ENCODE peak calls at places on chromosomes 5 and 9, in nine cellular contexts. One of them, this sample, is unnamed.

GRCh38 chr9:133959966-133960567 is 32.1 kb downstream of the VAV2 start:
- DNase-seq in H9: no peak
- DNase-seq in gastrocnemius medialis: no peak
- DNase-seq in heart right ventricle: no peak
- DNase-seq in thyroid gland: no peak
- DNase-seq in suprapubic skin: no peak
- DNase-seq in HCT116: no peak
- DNase-seq in mesendoderm: no peak
- DNase-seq in psoas muscle: peak; percentile 28
- DNase-seq in this sample: no peak

GRCh38 chr5:115375922-115376321 is 79.5 kb upstream of the CCDC112 start:
- DNase-seq in H9: no peak
- DNase-seq in gastrocnemius medialis: peak; percentile 91
- DNase-seq in heart right ventricle: peak; percentile 38
- DNase-seq in thyroid gland: no peak
- DNase-seq in suprapubic skin: no peak
- DNase-seq in HCT116: no peak
- DNase-seq in mesendoderm: no peak
- DNase-seq in psoas muscle: peak; percentile 79
- DNase-seq in this sample: no peak

GRCh38 chr9:5800969-5801738 is 31.8 kb downstream of the ERMP1 start:
- DNase-seq in H9: no peak
- DNase-seq in gastrocnemius medialis: no peak
- DNase-seq in heart right ventricle: no peak
- DNase-seq in thyroid gland: peak; percentile 32
- DNase-seq in suprapubic skin: no peak
- DNase-seq in HCT116: no peak
- DNase-seq in mesendoderm: peak; percentile 10
- DNase-seq in psoas muscle: no peak
- DNase-seq in this sample: no peak

GRCh38 chr5:179866241-179867078 is 7.8 kb upstream of the MRNIP start:
- DNase-seq in H9: no peak
- DNase-seq in gastrocnemius medialis: no peak
- DNase-seq in heart right ventricle: no peak
- DNase-seq in thyroid gland: no peak
- DNase-seq in suprapubic skin: peak; percentile 29
- DNase-seq in HCT116: no peak
- DNase-seq in mesendoderm: no peak
- DNase-seq in psoas muscle: no peak
- DNase-seq in this sample: no peak

GRCh38 chr5:5159282-5160108 is 19.4 kb downstream of the ADAMTS16 start:
- DNase-seq in H9: no peak
- DNase-seq in gastrocnemius medialis: no peak
- DNase-seq in heart right ventricle: no peak
- DNase-seq in thyroid gland: no peak
- DNase-seq in suprapubic skin: no peak
- DNase-seq in HCT116: no peak
- DNase-seq in mesendoderm: no peak
- DNase-seq in psoas muscle: no peak
- DNase-seq in this sample: no peak

GRCh38 chr5:133460172-133460758 is 152.1 kb downstream of the FSTL4 start:
- DNase-seq in H9: peak; percentile 79
- DNase-seq in gastrocnemius medialis: no peak
- DNase-seq in heart right ventricle: no peak
- DNase-seq in thyroid gland: no peak
- DNase-seq in suprapubic skin: no peak
- DNase-seq in HCT116: peak; percentile 19
- DNase-seq in mesendoderm: peak; percentile 57
- DNase-seq in psoas muscle: no peak
- DNase-seq in this sample: no peak

GRCh38 chr5:103523319-103523718 is 39.3 kb downstream of the NUDT12 start:
- DNase-seq in H9: no peak
- DNase-seq in gastrocnemius medialis: no peak
- DNase-seq in heart right ventricle: no peak
- DNase-seq in thyroid gland: no peak
- DNase-seq in suprapubic skin: no peak
- DNase-seq in HCT116: no peak
- DNase-seq in mesendoderm: no peak
- DNase-seq in psoas muscle: no peak
- DNase-seq in this sample: no peak

GRCh38 chr5:171888051-171888481 is 102.4 kb downstream of the SMIM23 start:
- DNase-seq in H9: no peak
- DNase-seq in gastrocnemius medialis: no peak
- DNase-seq in heart right ventricle: peak; percentile 19
- DNase-seq in thyroid gland: no peak
- DNase-seq in suprapubic skin: no peak
- DNase-seq in HCT116: no peak
- DNase-seq in mesendoderm: no peak
- DNase-seq in psoas muscle: no peak
- DNase-seq in this sample: no peak

GRCh38 chr5:149126898-149127297 is 14.4 kb upstream of the ABLIM3 start:
- DNase-seq in H9: no peak
- DNase-seq in gastrocnemius medialis: no peak
- DNase-seq in heart right ventricle: no peak
- DNase-seq in thyroid gland: no peak
- DNase-seq in suprapubic skin: no peak
- DNase-seq in HCT116: no peak
- DNase-seq in mesendoderm: no peak
- DNase-seq in psoas muscle: no peak
- DNase-seq in this sample: no peak

GRCh38 chr5:111781200-111781599 is 24.2 kb upstream of the NREP start:
- DNase-seq in H9: no peak
- DNase-seq in gastrocnemius medialis: peak; percentile 29
- DNase-seq in heart right ventricle: peak; percentile 49
- DNase-seq in thyroid gland: peak; percentile 10
- DNase-seq in suprapubic skin: peak; percentile 62
- DNase-seq in HCT116: no peak
- DNase-seq in mesendoderm: no peak
- DNase-seq in psoas muscle: peak; percentile 54
- DNase-seq in this sample: no peak

GRCh38 chr9:22383720-22384119 is 62.9 kb upstream of the DMRTA1 start:
- DNase-seq in H9: no peak
- DNase-seq in gastrocnemius medialis: no peak
- DNase-seq in heart right ventricle: no peak
- DNase-seq in thyroid gland: no peak
- DNase-seq in suprapubic skin: no peak
- DNase-seq in HCT116: no peak
- DNase-seq in mesendoderm: peak; percentile 22
- DNase-seq in psoas muscle: no peak
- DNase-seq in this sample: no peak

GRCh38 chr9:8852301-8852864 is 1052.8 kb upstream of the DMAC1 start:
- DNase-seq in H9: no peak
- DNase-seq in gastrocnemius medialis: no peak
- DNase-seq in heart right ventricle: no peak
- DNase-seq in thyroid gland: no peak
- DNase-seq in suprapubic skin: no peak
- DNase-seq in HCT116: no peak
- DNase-seq in mesendoderm: no peak
- DNase-seq in psoas muscle: no peak
- DNase-seq in this sample: no peak
- H3K27ac ChIP-seq in H9: no peak overlapping the region
- H3K27ac ChIP-seq in gastrocnemius medialis: no peak overlapping the region
- H3K27ac ChIP-seq in heart right ventricle: no peak overlapping the region
- H3K27ac ChIP-seq in thyroid gland: no peak overlapping the region
- H3K27ac ChIP-seq in suprapubic skin: no peak overlapping the region
- H3K27ac ChIP-seq in HCT116: no peak overlapping the region
- H3K27ac ChIP-seq in mesendoderm: no peak overlapping the region
- H3K27ac ChIP-seq in psoas muscle: no peak overlapping the region
- H3K27ac ChIP-seq in this sample: peak overlapping the region; percentile 22

GRCh38 chr5:53206562-53206961 is 97.0 kb upstream of the MOCS2 start:
- DNase-seq in H9: no peak
- DNase-seq in gastrocnemius medialis: no peak
- DNase-seq in heart right ventricle: no peak
- DNase-seq in thyroid gland: no peak
- DNase-seq in suprapubic skin: no peak
- DNase-seq in HCT116: no peak
- DNase-seq in mesendoderm: no peak
- DNase-seq in psoas muscle: no peak
- DNase-seq in this sample: no peak

DNA sequence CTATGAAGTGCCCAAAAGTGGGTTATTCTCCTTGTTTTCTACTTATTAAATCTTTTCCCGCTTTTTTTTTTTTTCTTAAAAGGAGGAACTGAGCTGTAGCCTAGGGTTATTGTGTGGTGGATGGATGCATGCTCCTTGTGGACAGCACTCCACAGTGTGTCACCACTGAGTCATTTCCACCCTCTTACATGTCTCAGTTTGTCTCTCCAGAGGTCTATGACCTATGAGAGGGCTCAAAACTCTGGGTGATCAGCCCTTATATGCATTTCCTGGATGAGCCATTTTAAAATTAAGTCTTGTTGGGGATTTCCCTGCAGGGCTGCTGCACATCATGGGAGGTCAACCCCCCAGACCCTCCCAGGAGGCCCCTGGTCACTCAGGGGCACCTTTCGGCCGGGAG is 102.2 kb upstream of the MOCS2 start:
- DNase-seq in H9: no peak
- DNase-seq in gastrocnemius medialis: no peak
- DNase-seq in heart right ventricle: no peak
- DNase-seq in thyroid gland: no peak
- DNase-seq in suprapubic skin: no peak
- DNase-seq in HCT116: peak; percentile 8
- DNase-seq in mesendoderm: no peak
- DNase-seq in psoas muscle: no peak
- DNase-seq in this sample: no peak
- H3K27ac ChIP-seq in H9: no peak overlapping the region
- H3K27ac ChIP-seq in gastrocnemius medialis: no peak overlapping the region
- H3K27ac ChIP-seq in heart right ventricle: no peak overlapping the region
- H3K27ac ChIP-seq in thyroid gland: no peak overlapping the region
- H3K27ac ChIP-seq in suprapubic skin: no peak overlapping the region
- H3K27ac ChIP-seq in HCT116: no peak overlapping the region
- H3K27ac ChIP-seq in mesendoderm: no peak overlapping the region
- H3K27ac ChIP-seq in psoas muscle: no peak overlapping the region
- H3K27ac ChIP-seq in this sample: no peak overlapping the region

GRCh38 chr5:175195698-175196656 is 248.0 kb downstream of the DRD1 start:
- DNase-seq in H9: peak; percentile 42
- DNase-seq in gastrocnemius medialis: no peak
- DNase-seq in heart right ventricle: no peak
- DNase-seq in thyroid gland: no peak
- DNase-seq in suprapubic skin: no peak
- DNase-seq in HCT116: peak; percentile 18
- DNase-seq in mesendoderm: peak; percentile 82
- DNase-seq in psoas muscle: no peak
- DNase-seq in this sample: no peak
- H3K27ac ChIP-seq in H9: no peak overlapping the region
- H3K27ac ChIP-seq in gastrocnemius medialis: no peak overlapping the region
- H3K27ac ChIP-seq in heart right ventricle: no peak overlapping the region
- H3K27ac ChIP-seq in thyroid gland: no peak overlapping the region
- H3K27ac ChIP-seq in suprapubic skin: no peak overlapping the region
- H3K27ac ChIP-seq in HCT116: no peak overlapping the region
- H3K27ac ChIP-seq in mesendoderm: no peak overlapping the region
- H3K27ac ChIP-seq in psoas muscle: no peak overlapping the region
- H3K27ac ChIP-seq in this sample: no peak overlapping the region

DNA sequence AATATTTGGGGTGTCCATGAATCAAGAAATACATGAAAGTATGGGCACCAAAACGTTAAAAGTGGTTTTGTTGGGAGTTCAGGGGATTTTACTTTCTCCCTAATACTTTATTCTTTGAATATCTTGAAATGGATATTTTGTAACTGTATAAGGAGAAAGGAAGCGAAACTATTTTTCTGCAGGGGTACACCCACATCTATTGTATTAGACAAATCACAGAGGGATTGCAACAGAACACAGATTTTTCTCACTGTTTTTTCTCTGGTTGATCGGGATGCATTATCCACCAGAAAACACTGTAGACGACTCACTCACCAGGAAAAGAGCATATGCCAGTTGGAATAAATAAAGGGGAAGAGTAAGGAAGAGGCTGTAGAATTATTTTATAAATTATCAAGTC is 1.2 kb upstream of the RABGAP1 start:
- DNase-seq in H9: no peak
- DNase-seq in gastrocnemius medialis: no peak
- DNase-seq in heart right ventricle: no peak
- DNase-seq in thyroid gland: no peak
- DNase-seq in suprapubic skin: no peak
- DNase-seq in HCT116: no peak
- DNase-seq in mesendoderm: no peak
- DNase-seq in psoas muscle: no peak
- DNase-seq in this sample: no peak
- H3K27ac ChIP-seq in H9: peak overlapping the region; percentile 72
- H3K27ac ChIP-seq in gastrocnemius medialis: no peak overlapping the region
- H3K27ac ChIP-seq in heart right ventricle: no peak overlapping the region
- H3K27ac ChIP-seq in thyroid gland: no peak overlapping the region
- H3K27ac ChIP-seq in suprapubic skin: no peak overlapping the region
- H3K27ac ChIP-seq in HCT116: no peak overlapping the region
- H3K27ac ChIP-seq in mesendoderm: no peak overlapping the region
- H3K27ac ChIP-seq in psoas muscle: no peak overlapping the region
- H3K27ac ChIP-seq in this sample: no peak overlapping the region